ENCODE peak calls at places on chromosome 4, in seven cellular contexts. Y is lower lobe of right lung, X is psoas muscle, D is upper lobe of right lung, O is GM23248, L is kidney, S is tibial artery. E is an unnamed sample. For H3K4me1, the result is how much of the 10 kb centered on the place peaks cover.

GRCh38 chr4:42855779-42856178 is 36.7 kb upstream of the GRXCR1 start:
- DNase-seq in Y (no peak), X (no peak), D (no peak), O (no peak), L (no peak), S (no peak), E (no peak)

GRCh38 chr4:146633471-146633800 is 5.3 kb upstream of the POU4F2 start:
- DNase-seq in Y (no peak), X (no peak), D (no peak), O (no peak), L (no peak), S (no peak), E (no peak)

GRCh38 chr4:67934628-67935027 is 28.7 kb downstream of the TMPRSS11A start:
- DNase-seq in Y (no peak), X (no peak), D (no peak), O (no peak), L (no peak), S (no peak), E (no peak)

GRCh38 chr4:29278580-29278979 is 1441.6 kb upstream of the PCDH7 start:
- DNase-seq in Y (no peak), X (no peak), D (no peak), O (peak), L (no peak), S (no peak), E (no peak)

GRCh38 chr4:41160010-41160789 is 54.1 kb downstream of the APBB2 start:
- DNase-seq in Y (no peak), X (peak), D (no peak), O (peak), L (no peak), S (no peak), E (no peak)

GRCh38 chr4:127809173-127809800 is 27.2 kb downstream of the HSPA4L start:
- DNase-seq in Y (no peak), X (no peak), D (no peak), O (peak), L (no peak), S (no peak), E (no peak)

GRCh38 chr4:85084371-85085170 is 118.1 kb upstream of the WDFY3 start:
- DNase-seq in Y (no peak), X (no peak), D (no peak), O (peak), L (no peak), S (no peak), E (no peak)

GRCh38 chr4:106355193-106355592 is 13.4 kb downstream of the GIMD1 start:
- DNase-seq in Y (no peak), X (no peak), D (no peak), O (no peak), L (no peak), S (no peak), E (no peak)

GRCh38 chr4:2617955-2618354 is 81.5 kb downstream of the FAM193A start:
- DNase-seq in Y (no peak), X (no peak), D (peak), O (no peak), L (no peak), S (no peak), E (no peak)

GRCh38 chr4:24067781-24068193 is 177.9 kb upstream of the PPARGC1A start:
- DNase-seq in Y (no peak), X (peak), D (no peak), O (peak), L (no peak), S (no peak), E (no peak)

GRCh38 chr4:94562285-94562684 is 110.5 kb downstream of the PDLIM5 start:
- DNase-seq in Y (no peak), X (no peak), D (no peak), O (no peak), L (no peak), S (no peak), E (no peak)

GRCh38 chr4:111362891-111363290 is 740.0 kb upstream of the PITX2 start:
- DNase-seq in Y (no peak), X (peak), D (no peak), O (peak), L (no peak), S (peak), E (no peak)

GRCh38 chr4:24476209-24476781 is 108.1 kb downstream of the DHX15 start:
- DNase-seq in Y (no peak), X (no peak), D (no peak), O (peak), L (no peak), S (no peak), E (no peak)

GRCh38 chr4:53748328-53748772 is 157.1 kb upstream of the LNX1 start:
- DNase-seq in Y (no peak), X (no peak), D (no peak), O (no peak), L (peak), S (no peak), E (no peak)

GRCh38 chr4:152099061-152099425 is 338.2 kb upstream of the GATB start:
- DNase-seq in Y (no peak), X (no peak), D (no peak), O (no peak), L (no peak), S (no peak), E (no peak)
- H3K4me1 ChIP-seq in Y (under half), X (under half), D (under half), O (under half), L (under half), S (under half), E (under half)

DNA sequence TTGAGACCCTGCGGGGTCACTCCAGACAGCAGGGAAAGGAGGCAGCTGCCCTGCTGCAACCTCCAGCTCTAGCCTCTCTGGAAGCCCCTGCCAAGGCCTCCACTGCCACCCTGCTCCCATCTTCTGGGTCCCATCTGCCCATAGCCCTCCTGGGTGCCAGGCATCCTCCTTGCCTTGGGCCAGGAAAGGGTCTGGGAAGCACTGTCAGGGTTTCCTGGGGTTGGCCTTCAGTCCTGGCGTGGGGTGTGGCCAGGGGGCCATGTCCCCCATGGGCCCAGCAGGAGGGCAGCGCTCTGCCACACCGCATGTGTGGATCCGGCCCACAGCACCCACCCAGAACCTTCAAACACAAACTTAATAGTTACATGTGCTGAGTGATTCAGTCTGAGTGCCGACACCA is 3.4 kb upstream of the CPLX1 start:
- DNase-seq in Y (peak), X (peak), D (peak), O (no peak), L (peak), S (peak), E (no peak)
- H3K4me1 ChIP-seq in Y (under half), X (under half), D (under half), O (under half), L (under half), S (under half), E (under half)

GRCh38 chr4:16225681-16225995 is 633 bp downstream of the TAPT1 start:
- DNase-seq in Y (no peak), X (no peak), D (no peak), O (no peak), L (no peak), S (no peak), E (no peak)

GRCh38 chr4:16227462-16227868 is 1.2 kb upstream of the TAPT1 start:
- DNase-seq in Y (peak), X (peak), D (peak), O (peak), L (peak), S (peak), E (no peak)

GRCh38 chr4:16225996-16226815 is at the start of gene TAPT1:
- DNase-seq in Y (peak), X (peak), D (peak), O (peak), L (peak), S (peak), E (peak)

GRCh38 chr4:16225139-16225538 is 1.1 kb downstream of the TAPT1 start:
- DNase-seq in Y (no peak), X (no peak), D (no peak), O (peak), L (no peak), S (no peak), E (no peak)

GRCh38 chr4:16226816-16227461 is 668 bp upstream of the TAPT1 start:
- DNase-seq in Y (peak), X (peak), D (peak), O (peak), L (peak), S (peak), E (no peak)
- H3K4me1 ChIP-seq in Y (under half), X (under half), D (under half), O (under half), L (under half), S (half or more), E (under half)

GRCh38 chr4:38132843-38133662 is 172.9 kb downstream of the PTTG2 start:
- DNase-seq in Y (no peak), X (no peak), D (no peak), O (no peak), L (no peak), S (no peak), E (no peak)
- H3K4me1 ChIP-seq in Y (under half), X (under half), D (under half), O (under half), L (under half), S (under half), E (under half)

GRCh38 chr4:88804234-88804633 is 106.6 kb upstream of the NAP1L5 start:
- DNase-seq in Y (no peak), X (no peak), D (no peak), O (no peak), L (no peak), S (no peak), E (no peak)
- H3K4me1 ChIP-seq in Y (under half), X (under half), D (under half), O (under half), L (under half), S (half or more), E (under half)

GRCh38 chr4:6278801-6279197 is 9.1 kb downstream of the WFS1 start:
- DNase-seq in Y (no peak), X (no peak), D (no peak), O (no peak), L (peak), S (no peak), E (no peak)
- H3K4me1 ChIP-seq in Y (half or more), X (under half), D (half or more), O (under half), L (under half), S (half or more), E (half or more)

GRCh38 chr4:102441978-102442890 is 58.9 kb upstream of the NFKB1 start:
- DNase-seq in Y (no peak), X (no peak), D (no peak), O (no peak), L (no peak), S (no peak), E (no peak)
- H3K4me1 ChIP-seq in Y (under half), X (under half), D (under half), O (under half), L (under half), S (under half), E (under half)

E was measured in thoracic aorta.